ENCODE peak calls at places on chromosome 6, in four cellular contexts. T, W, Z and E are unnamed samples.

GRCh38 chr6:109794201-109794926 is 103.3 kb downstream of the FIG4 start:
- DNase-seq in T (peak; percentile 38), W (no peak), Z (no peak), E (peak; percentile 64)

GRCh38 chr6:150659046-150659763 is 59.5 kb downstream of the PLEKHG1 start:
- DNase-seq in W (no peak), T (no peak), Z (no peak), E (no peak)

GRCh38 chr6:149028767-149029405 is 282.1 kb downstream of the UST start:
- DNase-seq in T (peak; percentile 76), W (peak; percentile 61), Z (no peak), E (peak; percentile 95)

GRCh38 chr6:2542858-2543218 is 207.9 kb downstream of the MYLK4 start:
- DNase-seq in Z (no peak), W (no peak), T (peak; percentile 91), E (peak; percentile 94)

GRCh38 chr6:87588756-87589407 is 905 bp downstream of the RARS2 start:
- DNase-seq in Z (no peak), T (no peak), W (no peak), E (no peak)

GRCh38 chr6:35955970-35956369 is 35.1 kb upstream of the SRPK1 start:
- DNase-seq in W (no peak), Z (no peak), T (no peak), E (no peak)

GRCh38 chr6:10433322-10433721 is 18.4 kb upstream of the TFAP2A start:
- DNase-seq in W (no peak), T (no peak), Z (no peak), E (no peak)

GRCh38 chr6:149190228-149190831 is 127.2 kb upstream of the TAB2 start:
- DNase-seq in W (no peak), Z (peak; percentile 20), T (peak; percentile 39), E (peak; percentile 42)

GRCh38 chr6:163588211-163588919 is 173.8 kb downstream of the QKI start:
- DNase-seq in T (no peak), W (no peak), Z (no peak), E (peak; percentile 80)

GRCh38 chr6:73579389-73579788 is 58.6 kb upstream of the EEF1A1 start:
- DNase-seq in T (no peak), W (no peak), Z (no peak), E (no peak)

GRCh38 chr6:48206091-48206490 is 95.1 kb upstream of the PTCHD4 start:
- DNase-seq in T (no peak), W (no peak), Z (no peak), E (no peak)

GRCh38 chr6:138504764-138505689 is 5.7 kb upstream of the NHSL1 start:
- DNase-seq in W (no peak), Z (no peak), T (no peak), E (no peak)

GRCh38 chr6:47875593-47875992 is 93.8 kb downstream of the OPN5 start:
- DNase-seq in Z (no peak), T (no peak), W (no peak), E (no peak)

GRCh38 chr6:134826889-134827737 is 122.8 kb downstream of the ALDH8A1 start:
- DNase-seq in T (peak; percentile 80), Z (peak; percentile 81), W (no peak), E (peak; percentile 82)

GRCh38 chr6:132198040-132198439 is 203.2 kb downstream of the MOXD1 start:
- DNase-seq in Z (no peak), T (peak; percentile 52), W (no peak), E (no peak)

GRCh38 chr6:110953633-110954303 is 4.7 kb upstream of the GTF3C6 start:
- DNase-seq in W (no peak), T (no peak), Z (no peak), E (no peak)

GRCh38 chr6:100116409-100117194 is 122.6 kb upstream of the MCHR2 start:
- DNase-seq in Z (no peak), T (peak; percentile 75), W (peak; percentile 56), E (peak; percentile 76)

GRCh38 chr6:90216081-90216977 is 80.3 kb downstream of the BACH2 start:
- DNase-seq in Z (no peak), W (no peak), T (no peak), E (peak; percentile 82)

GRCh38 chr6:19181252-19181651 is 655.9 kb upstream of the ID4 start:
- DNase-seq in T (no peak), W (no peak), Z (no peak), E (peak; percentile 4)

GRCh38 chr6:167464177-167464576 is 139.3 kb downstream of the TTLL2 start:
- DNase-seq in W (no peak), Z (no peak), T (no peak), E (no peak)

DNA sequence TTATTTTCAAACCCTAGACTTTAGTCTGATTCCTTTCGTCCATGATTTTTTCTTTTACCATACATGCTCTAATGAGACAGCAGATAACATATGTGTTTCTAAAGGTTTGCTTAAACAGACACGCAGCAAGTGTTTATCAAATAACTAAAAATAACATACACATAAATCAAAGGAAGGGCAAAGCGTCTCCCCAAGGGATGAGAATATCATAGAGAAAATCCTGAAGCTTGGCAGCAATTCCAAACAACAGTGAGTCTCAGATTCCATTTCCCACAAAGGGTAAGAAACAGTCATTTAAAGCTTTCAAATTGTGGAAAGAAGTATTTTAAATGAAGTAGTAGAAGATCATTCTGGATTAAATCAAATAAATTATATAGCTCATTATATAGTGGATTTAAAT is 130.2 kb downstream of the PTPRK start:
- DNase-seq in W (no peak), Z (no peak), T (no peak), E (no peak)
- H3K4me3 ChIP-seq in W (no peak overlapping the region), Z (no peak overlapping the region), T (no peak overlapping the region), E (no peak overlapping the region)

GRCh38 chr6:41935685-41936072 is 5.9 kb downstream of the CCND3 start:
- DNase-seq in Z (no peak), T (no peak), W (no peak), E (no peak)
- H3K4me3 ChIP-seq in Z (no peak overlapping the region), T (no peak overlapping the region), W (no peak overlapping the region), E (no peak overlapping the region)

GRCh38 chr6:32952817-32953739 is at the start of gene HLA-DMA:
- DNase-seq in W (no peak), Z (peak; percentile 74), T (peak; percentile 89), E (peak; percentile 96)
- H3K4me3 ChIP-seq in W (no peak within 1 kb of the TSS), Z (peak within 1 kb of the TSS; percentile 63), T (no peak within 1 kb of the TSS), E (no peak within 1 kb of the TSS)

GRCh38 chr6:713351-713750 is 20.4 kb upstream of the EXOC2 start:
- DNase-seq in Z (no peak), W (no peak), T (no peak), E (no peak)

GRCh38 chr6:709471-710056 is 16.6 kb upstream of the EXOC2 start:
- DNase-seq in Z (no peak), W (no peak), T (no peak), E (no peak)

GRCh38 chr6:711925-712324 is 19.0 kb upstream of the EXOC2 start:
- DNase-seq in Z (no peak), W (no peak), T (no peak), E (no peak)

GRCh38 chr6:712805-713204 is 19.9 kb upstream of the EXOC2 start:
- DNase-seq in W (no peak), T (no peak), Z (no peak), E (no peak)

DNA sequence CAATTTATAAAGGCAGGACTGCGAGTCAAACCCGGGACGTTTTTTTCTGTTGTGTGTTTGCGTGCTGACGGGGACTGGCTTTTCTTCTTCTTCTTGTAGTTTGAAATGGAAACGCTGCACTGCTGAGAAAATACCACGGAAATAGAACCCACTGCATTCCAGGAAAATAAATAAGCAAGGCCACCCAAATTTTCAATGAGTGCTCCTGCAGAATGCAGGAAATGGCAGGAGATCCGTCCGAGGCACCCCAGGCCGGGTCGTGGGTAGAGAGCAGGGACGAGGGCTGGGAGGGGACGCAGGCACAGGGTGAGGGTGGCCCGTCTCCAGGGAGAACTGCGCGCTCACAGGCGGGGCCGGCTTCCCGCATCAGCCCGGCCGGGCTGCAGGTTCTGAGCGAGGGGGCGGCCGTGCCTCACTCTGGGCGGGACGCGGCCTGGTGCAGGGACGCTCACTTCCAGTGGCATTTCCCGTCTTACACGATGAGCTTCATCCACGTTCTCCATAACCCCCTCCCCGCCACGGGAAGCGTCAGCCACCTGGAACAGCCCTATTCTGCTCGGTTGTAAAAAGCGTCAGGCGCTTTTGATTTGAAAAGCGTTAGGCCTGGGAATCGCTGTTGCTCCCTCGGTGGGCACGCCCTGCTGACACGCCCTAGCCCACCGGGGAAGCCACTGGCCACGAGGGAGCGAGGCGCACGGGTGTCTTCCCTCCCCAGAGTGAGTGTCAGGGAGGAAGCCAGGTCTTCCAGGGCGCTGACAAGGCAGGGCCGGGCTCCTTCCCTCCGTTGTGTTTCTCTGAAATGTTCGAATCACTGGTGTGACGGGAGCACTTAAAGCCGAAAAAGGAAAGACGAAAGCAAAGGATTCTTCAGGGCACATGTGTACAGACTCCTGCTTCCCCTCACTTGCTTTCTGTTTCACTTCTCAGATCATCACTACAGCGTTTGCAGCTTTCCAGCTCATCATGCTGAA is 17.9 kb upstream of the EXOC2 start:
- DNase-seq in W (no peak), T (peak; percentile 60), Z (peak; percentile 61), E (peak; percentile 89)
- H3K4me3 ChIP-seq in W (peak overlapping the region; percentile 55), T (peak overlapping the region; percentile 67), Z (peak overlapping the region; percentile 84), E (peak overlapping the region; percentile 71)

DNA sequence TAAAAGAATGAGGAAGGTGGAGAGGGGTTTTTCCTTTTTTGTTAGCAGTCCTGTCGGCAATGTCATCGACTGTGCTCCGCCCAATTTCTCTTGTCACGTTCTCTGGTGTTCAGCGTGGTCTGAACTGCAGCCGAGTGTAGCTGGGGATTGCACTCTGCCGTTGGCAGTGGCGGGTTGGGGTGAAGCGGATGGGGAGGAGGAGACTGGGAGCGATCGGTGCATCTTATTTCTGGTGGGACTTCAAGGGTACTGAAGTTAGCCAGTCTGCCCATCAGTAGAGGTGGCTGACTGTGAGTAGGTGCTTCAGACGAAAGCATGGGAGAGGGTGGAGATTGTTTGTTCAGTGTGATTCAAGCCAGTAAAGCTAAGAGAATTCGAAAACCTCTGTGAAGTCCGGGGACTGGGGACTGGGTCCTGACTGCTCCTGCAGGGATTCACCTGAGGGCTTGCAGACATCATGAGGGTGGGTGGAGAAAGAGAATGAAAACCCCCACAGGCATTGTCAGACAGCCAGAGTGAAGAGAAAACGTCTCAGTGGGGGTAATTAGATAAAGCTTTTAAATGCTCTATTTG is 5.1 kb downstream of the RREB1 start:
- DNase-seq in T (no peak), Z (no peak), W (no peak), E (no peak)
- H3K4me3 ChIP-seq in T (no peak overlapping the region), Z (peak overlapping the region; percentile 38), W (no peak overlapping the region), E (no peak overlapping the region)

DNA sequence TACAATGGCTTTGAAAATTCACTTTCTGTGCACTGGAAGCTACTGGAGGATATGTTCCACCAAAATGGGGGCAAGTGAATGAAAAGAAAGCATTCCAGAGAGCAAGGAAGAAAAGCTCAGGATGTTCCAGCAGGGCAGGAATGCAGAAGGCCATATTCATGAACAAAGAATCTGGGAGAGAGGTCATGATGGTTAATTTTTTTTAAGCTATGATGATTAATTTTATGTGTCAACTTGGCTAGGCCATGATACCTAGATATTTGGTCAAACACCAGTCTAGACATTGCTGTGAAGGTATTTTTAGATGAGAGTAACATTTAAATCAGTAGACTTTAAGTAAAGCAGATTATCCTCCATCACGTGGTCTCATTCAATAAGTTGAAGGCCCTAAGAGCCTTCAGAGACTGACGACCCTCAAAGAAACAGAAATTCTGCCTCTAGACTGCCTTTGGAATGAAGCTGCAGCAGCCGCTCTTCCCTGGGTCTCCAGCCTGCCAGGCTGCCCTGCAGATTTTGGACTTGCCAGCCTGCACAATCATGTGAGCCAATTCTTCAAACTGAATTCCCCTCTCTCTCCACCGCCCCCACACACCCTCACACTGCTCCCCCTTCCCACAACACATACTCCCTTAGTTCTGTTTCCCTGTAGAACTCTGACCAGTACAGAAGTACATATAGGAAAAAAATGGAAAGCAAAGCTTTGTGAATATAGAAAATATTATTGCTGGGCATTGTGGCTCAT is 20.0 kb upstream of the GCM1 start:
- DNase-seq in W (no peak), T (peak; percentile 28), Z (no peak), E (no peak)
- H3K4me3 ChIP-seq in W (no peak overlapping the region), T (no peak overlapping the region), Z (no peak overlapping the region), E (no peak overlapping the region)